ENCODE peak calls at places on chromosomes 12 and 14, in four cellular contexts. J is HCT116, I is HepG2, T is K562. S is an unnamed sample.
A peak's percentile ranks its signal among the peaks of the same experiment; 100 is the strongest.

GRCh38 chr14:101549154-101549553 is 12.1 kb upstream of the DIO3 start:
- DNase-seq in I (no peak), T (no peak), J (no peak), S (no peak)

GRCh38 chr12:46990211-46990610 is 89.2 kb upstream of the PCED1B start:
- DNase-seq in J (no peak), I (no peak), T (no peak), S (no peak)

GRCh38 chr12:12870454-12870853 is 20.9 kb upstream of the GPRC5A start:
- DNase-seq in T (no peak), J (peak; percentile 95), I (peak; percentile 29), S (no peak)

GRCh38 chr14:54815531-54815930 is 87.1 kb downstream of the GCH1 start:
- DNase-seq in I (no peak), T (no peak), J (no peak), S (no peak)

GRCh38 chr12:114903394-114903748 is 219.4 kb upstream of the TBX3 start:
- DNase-seq in I (no peak), T (no peak), J (no peak), S (no peak)

GRCh38 chr14:68695326-68695768 is 97.5 kb downstream of the ZFP36L1 start:
- DNase-seq in T (no peak), I (peak; percentile 43), J (peak; percentile 91), S (peak; percentile 50)

GRCh38 chr14:22231022-22231421 is 358.0 kb downstream of the DAD1 start:
- DNase-seq in J (no peak), T (no peak), I (no peak), S (no peak)

GRCh38 chr12:111196532-111196931 is 172.4 kb downstream of the PHETA1 start:
- DNase-seq in T (no peak), I (no peak), J (no peak), S (no peak)

GRCh38 chr14:20553024-20553423 is 7.8 kb downstream of the RNASE9 start:
- DNase-seq in I (no peak), T (no peak), J (no peak), S (no peak)

GRCh38 chr14:30297856-30298255 is 261.1 kb upstream of the G2E3 start:
- DNase-seq in T (no peak), J (no peak), I (no peak), S (no peak)

GRCh38 chr14:56650977-56651376 is 71.4 kb downstream of the TMEM260 start:
- DNase-seq in I (no peak), J (no peak), T (no peak), S (no peak)

GRCh38 chr12:120368789-120369475 is at the start of gene MSI1:
- DNase-seq in T (peak; percentile 67), I (no peak), J (no peak), S (no peak)

GRCh38 chr12:52691076-52691764 is 11.0 kb upstream of the KRT1 start:
- DNase-seq in I (no peak), T (peak; percentile 19), J (no peak), S (no peak)

GRCh38 chr12:132373967-132374820 is 44.8 kb upstream of the GALNT9 start:
- DNase-seq in I (no peak), T (no peak), J (no peak), S (no peak)

GRCh38 chr14:61080591-61081010 is 99.6 kb downstream of the SLC38A6 start:
- DNase-seq in I (no peak), T (no peak), J (no peak), S (no peak)

GRCh38 chr14:75247286-75247922 is 31.2 kb upstream of the FOS start:
- DNase-seq in I (peak; percentile 77), J (no peak), T (no peak), S (no peak)

GRCh38 chr12:49364989-49365388 is 2.3 kb upstream of the SPATS2 start:
- DNase-seq in T (no peak), J (no peak), I (no peak), S (no peak)

GRCh38 chr12:57754411-57755193 is at the start of gene MARCHF9:
- DNase-seq in T (peak; percentile 86), I (no peak), J (no peak), S (no peak)

GRCh38 chr12:56206373-56207166 is 15.2 kb downstream of the RNF41 start:
- DNase-seq in T (peak; percentile 58), I (peak; percentile 56), J (no peak), S (no peak)

GRCh38 chr14:51996148-51996746 is 6.9 kb downstream of the RTRAF start:
- DNase-seq in T (no peak), J (no peak), I (no peak), S (no peak)

DNA sequence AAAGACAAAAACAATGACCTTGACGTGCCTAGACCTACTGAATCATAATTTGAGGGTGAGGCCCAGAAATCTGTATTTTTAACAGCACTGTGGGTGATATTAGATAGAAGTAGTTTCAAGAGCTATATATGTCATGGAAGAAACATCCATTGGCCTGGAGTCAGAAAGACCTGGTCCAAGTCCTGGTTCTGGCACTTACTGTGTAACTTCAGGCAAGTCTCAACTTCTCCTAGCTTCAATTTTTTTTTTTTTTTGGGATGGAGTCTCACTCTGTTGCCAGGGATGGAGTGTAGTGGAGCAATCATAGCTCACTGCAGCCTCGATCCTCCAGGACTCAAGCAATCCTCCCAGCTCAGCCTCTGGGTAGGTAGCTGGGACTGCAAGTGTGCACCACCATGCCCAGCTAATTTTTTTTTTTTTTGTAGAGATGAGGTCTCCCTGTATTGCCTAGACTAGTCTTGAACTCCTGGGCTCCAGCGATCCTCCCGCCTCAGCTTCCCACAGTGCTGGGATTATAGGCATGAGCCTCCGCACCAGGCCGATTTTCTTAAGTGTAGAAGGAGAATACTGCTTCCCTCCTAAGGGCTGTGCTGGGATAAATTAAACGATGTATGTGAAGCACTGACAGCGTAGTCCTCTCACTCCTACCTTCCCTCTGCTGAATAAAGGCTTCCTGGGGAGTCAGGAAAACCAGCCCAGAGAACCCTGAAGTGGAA is 14.3 kb upstream of the GPX2 start:
- DNase-seq in T (no peak), I (no peak), J (no peak), S (no peak)
- TF ChIP-seq TCF7L2 in T (no peak), I (no peak), J (no peak), S (no peak)

DNA sequence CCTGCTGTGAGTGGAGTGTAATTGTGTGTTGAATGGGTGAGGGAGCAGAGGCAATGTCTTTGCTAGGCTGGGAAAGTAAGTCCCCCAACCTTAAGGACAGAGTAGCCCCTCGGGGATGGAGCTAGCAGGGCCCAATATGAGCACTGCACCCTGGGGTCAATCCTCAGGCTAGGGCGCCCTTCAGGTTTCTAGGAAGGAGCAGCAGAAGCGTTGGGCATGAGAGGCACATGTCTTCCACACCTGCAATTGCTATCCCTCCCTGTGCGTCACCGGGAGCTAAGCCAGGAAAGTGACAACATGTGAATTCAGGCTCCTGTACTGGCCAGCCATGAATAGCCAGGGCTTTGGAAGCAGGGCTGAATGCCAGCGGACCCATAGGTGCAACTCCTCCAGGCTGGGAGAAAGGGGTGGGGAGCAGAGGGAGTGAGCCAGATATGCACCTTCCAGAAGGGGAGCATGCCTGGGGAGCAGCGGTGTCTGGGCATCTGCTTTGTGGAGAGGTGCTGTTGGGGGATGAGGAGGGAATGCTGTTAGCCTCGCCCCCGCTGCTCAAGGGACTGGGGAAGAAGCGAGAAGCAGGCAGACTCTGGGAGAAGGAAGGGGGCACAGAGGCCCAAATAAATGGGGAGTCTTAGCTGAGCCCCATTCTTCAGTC is 6.0 kb downstream of the HOXC5 start:
- DNase-seq in I (no peak), T (no peak), J (no peak), S (no peak)
- H3K4me3 ChIP-seq in I (no peak overlapping the region), T (no peak overlapping the region), J (no peak overlapping the region), S (no peak overlapping the region)

GRCh38 chr12:124493809-124494750 is 73.3 kb downstream of the NCOR2 start:
- DNase-seq in J (no peak), I (no peak), T (no peak), S (no peak)
- TF ChIP-seq TCF7L2 in J (no peak), I (no peak), T (no peak), S (no peak)

GRCh38 chr14:99408286-99408970 is 72.2 kb downstream of the SETD3 start:
- DNase-seq in T (no peak), I (no peak), J (no peak), S (no peak)
- H3K4me3 ChIP-seq in T (no peak overlapping the region), I (no peak overlapping the region), J (no peak overlapping the region), S (no peak overlapping the region)